ENCODE peak calls at places on chromosomes 16 and 17, in four cellular contexts. One of them, this sample, is unnamed. For H3K36me3 and H3K9me3, the result is how much of the 10 kb centered on the place peaks cover.

GRCh38 chr17:63445571-63446217 is 412 bp downstream of the CYB561 start:
- DNase-seq in left ventricle myocardium inferior: no peak
- DNase-seq in mucosa of descending colon: peak
- DNase-seq in ascending aorta: no peak
- DNase-seq in this sample: peak

GRCh38 chr16:27911486-27911885 is 152.0 kb downstream of the GSG1L start:
- DNase-seq in left ventricle myocardium inferior: no peak
- DNase-seq in mucosa of descending colon: no peak
- DNase-seq in ascending aorta: no peak
- DNase-seq in this sample: no peak

GRCh38 chr16:13186813-13187212 is 285.4 kb downstream of the SHISA9 start:
- DNase-seq in left ventricle myocardium inferior: no peak
- DNase-seq in mucosa of descending colon: no peak
- DNase-seq in ascending aorta: no peak
- DNase-seq in this sample: no peak

GRCh38 chr17:29766796-29767327 is 144.2 kb upstream of the CORO6 start:
- DNase-seq in left ventricle myocardium inferior: no peak
- DNase-seq in mucosa of descending colon: no peak
- DNase-seq in ascending aorta: no peak
- DNase-seq in this sample: no peak

GRCh38 chr16:11482946-11483748 is 103.6 kb downstream of the LITAF start:
- DNase-seq in left ventricle myocardium inferior: no peak
- DNase-seq in mucosa of descending colon: no peak
- DNase-seq in ascending aorta: no peak
- DNase-seq in this sample: no peak

GRCh38 chr16:85104821-85105391 is 7.4 kb downstream of the CIBAR2 start:
- DNase-seq in left ventricle myocardium inferior: no peak
- DNase-seq in mucosa of descending colon: no peak
- DNase-seq in ascending aorta: no peak
- DNase-seq in this sample: no peak

GRCh38 chr16:11255737-11256656 is at the start of gene SOCS1:
- DNase-seq in left ventricle myocardium inferior: peak
- DNase-seq in mucosa of descending colon: peak
- DNase-seq in ascending aorta: peak
- DNase-seq in this sample: peak

GRCh38 chr16:82016268-82016667 is 5.0 kb upstream of the SDR42E1 start:
- DNase-seq in left ventricle myocardium inferior: no peak
- DNase-seq in mucosa of descending colon: peak
- DNase-seq in ascending aorta: no peak
- DNase-seq in this sample: no peak

GRCh38 chr17:78075011-78075410 is 53.5 kb downstream of the TMC6 start:
- DNase-seq in left ventricle myocardium inferior: no peak
- DNase-seq in mucosa of descending colon: no peak
- DNase-seq in ascending aorta: no peak
- DNase-seq in this sample: no peak

GRCh38 chr17:35148144-35148543 is 527 bp downstream of the UNC45B start:
- DNase-seq in left ventricle myocardium inferior: no peak
- DNase-seq in mucosa of descending colon: no peak
- DNase-seq in ascending aorta: no peak
- DNase-seq in this sample: no peak

GRCh38 chr17:65617496-65617895 is 56.0 kb upstream of the AXIN2 start:
- DNase-seq in left ventricle myocardium inferior: no peak
- DNase-seq in mucosa of descending colon: no peak
- DNase-seq in ascending aorta: no peak
- DNase-seq in this sample: no peak

GRCh38 chr16:9929313-9929712 is 252.9 kb downstream of the GRIN2A start:
- DNase-seq in left ventricle myocardium inferior: no peak
- DNase-seq in mucosa of descending colon: no peak
- DNase-seq in ascending aorta: no peak
- DNase-seq in this sample: no peak

GRCh38 chr16:31265329-31266245 is 5.8 kb downstream of the ITGAM start:
- DNase-seq in left ventricle myocardium inferior: no peak
- DNase-seq in mucosa of descending colon: no peak
- DNase-seq in ascending aorta: no peak
- DNase-seq in this sample: peak

GRCh38 chr17:50318551-50319310 is 27.2 kb upstream of the XYLT2 start:
- DNase-seq in left ventricle myocardium inferior: no peak
- DNase-seq in mucosa of descending colon: no peak
- DNase-seq in ascending aorta: no peak
- DNase-seq in this sample: no peak

GRCh38 chr16:78396046-78396445 is 296.6 kb downstream of the WWOX start:
- DNase-seq in left ventricle myocardium inferior: no peak
- DNase-seq in mucosa of descending colon: no peak
- DNase-seq in ascending aorta: no peak
- DNase-seq in this sample: no peak

GRCh38 chr17:79137015-79137770 is 62.6 kb downstream of the ENGASE start:
- DNase-seq in left ventricle myocardium inferior: no peak
- DNase-seq in mucosa of descending colon: no peak
- DNase-seq in ascending aorta: no peak
- DNase-seq in this sample: no peak

GRCh38 chr16:84411768-84412167 is 43.4 kb downstream of the ATP2C2 start:
- DNase-seq in left ventricle myocardium inferior: no peak
- DNase-seq in mucosa of descending colon: no peak
- DNase-seq in ascending aorta: no peak
- DNase-seq in this sample: no peak

GRCh38 chr17:67829331-67829730 is 4.0 kb downstream of the BPTF start:
- DNase-seq in left ventricle myocardium inferior: no peak
- DNase-seq in mucosa of descending colon: no peak
- DNase-seq in ascending aorta: no peak
- DNase-seq in this sample: no peak

GRCh38 chr16:4106516-4106915 is 9.7 kb downstream of the ADCY9 start:
- DNase-seq in left ventricle myocardium inferior: no peak
- DNase-seq in mucosa of descending colon: no peak
- DNase-seq in ascending aorta: no peak
- DNase-seq in this sample: no peak
- H3K36me3 ChIP-seq in left ventricle myocardium inferior: under half
- H3K36me3 ChIP-seq in mucosa of descending colon: under half
- H3K36me3 ChIP-seq in ascending aorta: under half
- H3K36me3 ChIP-seq in this sample: half or more

GRCh38 chr16:88507231-88507743 is 54.2 kb downstream of the ZFPM1 start:
- DNase-seq in left ventricle myocardium inferior: no peak
- DNase-seq in mucosa of descending colon: no peak
- DNase-seq in ascending aorta: no peak
- DNase-seq in this sample: peak
- H3K4me3 ChIP-seq in left ventricle myocardium inferior: no peak
- H3K4me3 ChIP-seq in mucosa of descending colon: no peak
- H3K4me3 ChIP-seq in ascending aorta: no peak
- H3K4me3 ChIP-seq in this sample: no peak

GRCh38 chr17:27157297-27157696 is 136.6 kb upstream of the WSB1 start:
- DNase-seq in left ventricle myocardium inferior: no peak
- DNase-seq in mucosa of descending colon: no peak
- DNase-seq in ascending aorta: no peak
- DNase-seq in this sample: no peak
- H3K9me3 ChIP-seq in left ventricle myocardium inferior: under half
- H3K9me3 ChIP-seq in mucosa of descending colon: under half
- H3K9me3 ChIP-seq in ascending aorta: under half
- H3K9me3 ChIP-seq in this sample: under half

DNA sequence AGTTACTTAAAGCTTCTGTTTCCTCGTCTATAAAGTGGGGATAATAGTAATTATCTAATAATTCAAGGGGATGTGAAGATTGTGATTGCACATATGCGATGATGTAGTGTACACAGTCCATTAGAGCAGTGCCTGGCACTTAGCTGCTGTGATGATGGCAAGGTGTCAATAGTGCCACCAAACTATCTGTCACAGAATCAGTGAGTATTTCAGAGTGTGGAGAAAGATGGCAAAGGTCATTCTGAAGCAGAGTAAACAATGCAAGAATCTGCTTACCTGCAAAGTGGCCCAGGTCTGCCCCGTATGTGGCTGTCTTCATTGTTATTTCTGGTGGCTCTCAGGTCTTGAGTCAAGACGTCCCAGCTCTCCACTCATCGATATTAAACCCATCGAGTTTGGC is 15.1 kb downstream of the SYT17 start:
- DNase-seq in left ventricle myocardium inferior: no peak
- DNase-seq in mucosa of descending colon: no peak
- DNase-seq in ascending aorta: no peak
- DNase-seq in this sample: no peak
- H3K36me3 ChIP-seq in left ventricle myocardium inferior: under half
- H3K36me3 ChIP-seq in mucosa of descending colon: under half
- H3K36me3 ChIP-seq in ascending aorta: under half
- H3K36me3 ChIP-seq in this sample: under half

DNA sequence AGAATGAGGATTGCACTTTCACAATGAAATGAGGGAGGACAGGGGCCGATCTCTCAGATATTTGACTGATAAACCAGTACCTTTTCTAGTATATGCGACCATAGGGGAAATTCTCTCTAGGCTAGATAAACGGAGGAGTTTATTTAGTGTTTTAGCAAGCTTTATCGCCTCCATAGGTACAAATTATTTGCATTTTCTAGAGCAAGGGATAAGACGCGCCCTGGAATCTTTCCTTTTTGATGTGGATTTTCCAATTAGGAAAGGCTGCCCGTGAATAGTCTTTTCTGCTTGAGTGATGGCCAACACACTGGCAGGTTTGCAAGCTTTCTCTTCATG is 351 bp upstream of the GDPD1 start:
- DNase-seq in left ventricle myocardium inferior: no peak
- DNase-seq in mucosa of descending colon: peak
- DNase-seq in ascending aorta: no peak
- DNase-seq in this sample: no peak
- H3K4me3 ChIP-seq in left ventricle myocardium inferior: peak
- H3K4me3 ChIP-seq in mucosa of descending colon: no peak
- H3K4me3 ChIP-seq in ascending aorta: peak
- H3K4me3 ChIP-seq in this sample: peak

DNA sequence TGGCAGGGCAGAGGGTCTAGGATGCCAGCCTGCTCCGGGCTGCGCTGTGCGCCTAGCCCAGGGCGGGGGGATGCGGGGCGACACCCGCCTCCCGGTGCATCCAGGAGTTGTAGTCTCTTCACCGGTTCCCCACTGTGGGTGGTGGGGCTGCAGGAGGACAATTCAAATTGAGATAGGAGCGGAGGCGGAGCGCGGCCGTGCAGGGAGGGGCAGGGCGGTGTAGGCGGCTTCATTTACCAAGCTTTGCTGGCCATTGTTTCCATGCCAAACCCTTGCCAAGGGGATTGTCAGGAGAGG is 2047.4 kb downstream of the TP53TG3F start:
- DNase-seq in left ventricle myocardium inferior: no peak
- DNase-seq in mucosa of descending colon: no peak
- DNase-seq in ascending aorta: no peak
- DNase-seq in this sample: no peak
- H3K9me3 ChIP-seq in left ventricle myocardium inferior: under half
- H3K9me3 ChIP-seq in mucosa of descending colon: half or more
- H3K9me3 ChIP-seq in ascending aorta: under half
- H3K9me3 ChIP-seq in this sample: under half

GRCh38 chr17:81194941-81195901 is 27.5 kb downstream of the CEP131 start:
- DNase-seq in left ventricle myocardium inferior: peak
- DNase-seq in mucosa of descending colon: no peak
- DNase-seq in ascending aorta: no peak
- DNase-seq in this sample: no peak

GRCh38 chr17:81197409-81197795 is 25.4 kb downstream of the CEP131 start:
- DNase-seq in left ventricle myocardium inferior: no peak
- DNase-seq in mucosa of descending colon: no peak
- DNase-seq in ascending aorta: no peak
- DNase-seq in this sample: no peak

GRCh38 chr17:81195941-81196495 is 26.7 kb downstream of the CEP131 start:
- DNase-seq in left ventricle myocardium inferior: no peak
- DNase-seq in mucosa of descending colon: no peak
- DNase-seq in ascending aorta: no peak
- DNase-seq in this sample: no peak

GRCh38 chr17:81197831-81198490 is 24.8 kb downstream of the CEP131 start:
- DNase-seq in left ventricle myocardium inferior: no peak
- DNase-seq in mucosa of descending colon: no peak
- DNase-seq in ascending aorta: no peak
- DNase-seq in this sample: no peak

GRCh38 chr17:81196505-81197408 is 26.0 kb downstream of the CEP131 start:
- DNase-seq in left ventricle myocardium inferior: no peak
- DNase-seq in mucosa of descending colon: no peak
- DNase-seq in ascending aorta: no peak
- DNase-seq in this sample: no peak
- H3K36me3 ChIP-seq in left ventricle myocardium inferior: under half
- H3K36me3 ChIP-seq in mucosa of descending colon: under half
- H3K36me3 ChIP-seq in ascending aorta: under half
- H3K36me3 ChIP-seq in this sample: under half

GRCh38 chr17:1108560-1108809 is 71.3 kb downstream of the ABR start:
- DNase-seq in left ventricle myocardium inferior: no peak
- DNase-seq in mucosa of descending colon: no peak
- DNase-seq in ascending aorta: no peak
- DNase-seq in this sample: no peak
- H3K4me3 ChIP-seq in left ventricle myocardium inferior: peak
- H3K4me3 ChIP-seq in mucosa of descending colon: peak
- H3K4me3 ChIP-seq in ascending aorta: peak
- H3K4me3 ChIP-seq in this sample: peak

GRCh38 chr16:35795361-35796029 is 2336.1 kb downstream of the TP53TG3F start:
- DNase-seq in left ventricle myocardium inferior: no peak
- DNase-seq in mucosa of descending colon: no peak
- DNase-seq in ascending aorta: no peak
- DNase-seq in this sample: no peak
- H3K9me3 ChIP-seq in left ventricle myocardium inferior: under half
- H3K9me3 ChIP-seq in mucosa of descending colon: half or more
- H3K9me3 ChIP-seq in ascending aorta: under half
- H3K9me3 ChIP-seq in this sample: under half